ENCODE peak calls at places on chromosomes 12 and 14, in ten cellular contexts. One of them, this sample, is unnamed. For H3K27me3, the result is how much of the 10 kb centered on the place peaks cover.

GRCh38 chr12:12469386-12469785 is 93.3 kb downstream of the DUSP16 start:
- DNase-seq in prostate gland: peak
- DNase-seq in upper lobe of left lung: no peak
- DNase-seq in Panc1: no peak
- DNase-seq in transverse colon: no peak
- DNase-seq in GM12878: no peak
- DNase-seq in HepG2: no peak
- DNase-seq in endothelial cell of umbilical vein: no peak
- DNase-seq in H1: no peak
- DNase-seq in GM23338: no peak
- DNase-seq in this sample: no peak

GRCh38 chr14:36591482-36591881 is 9.1 kb upstream of the NKX2-8 start:
- DNase-seq in GM23338: no peak
- DNase-seq in H1: no peak
- DNase-seq in GM12878: no peak
- DNase-seq in HepG2: no peak
- DNase-seq in endothelial cell of umbilical vein: no peak
- DNase-seq in prostate gland: no peak
- DNase-seq in transverse colon: no peak
- DNase-seq in Panc1: no peak
- DNase-seq in upper lobe of left lung: no peak
- DNase-seq in this sample: no peak

GRCh38 chr12:32502693-32503510 is 103.5 kb downstream of the FGD4 start:
- DNase-seq in transverse colon: no peak
- DNase-seq in H1: no peak
- DNase-seq in endothelial cell of umbilical vein: peak
- DNase-seq in GM23338: peak
- DNase-seq in HepG2: no peak
- DNase-seq in upper lobe of left lung: no peak
- DNase-seq in Panc1: no peak
- DNase-seq in GM12878: no peak
- DNase-seq in prostate gland: no peak
- DNase-seq in this sample: no peak

GRCh38 chr14:74578479-74578878 is 33.6 kb downstream of the LTBP2 start:
- DNase-seq in GM12878: no peak
- DNase-seq in HepG2: no peak
- DNase-seq in GM23338: no peak
- DNase-seq in Panc1: no peak
- DNase-seq in prostate gland: no peak
- DNase-seq in H1: no peak
- DNase-seq in upper lobe of left lung: no peak
- DNase-seq in endothelial cell of umbilical vein: no peak
- DNase-seq in transverse colon: no peak
- DNase-seq in this sample: no peak

GRCh38 chr12:103742349-103742784 is 98.7 kb downstream of the NT5DC3 start:
- DNase-seq in transverse colon: peak
- DNase-seq in prostate gland: peak
- DNase-seq in GM23338: peak
- DNase-seq in H1: no peak
- DNase-seq in Panc1: no peak
- DNase-seq in upper lobe of left lung: peak
- DNase-seq in endothelial cell of umbilical vein: peak
- DNase-seq in HepG2: no peak
- DNase-seq in GM12878: no peak
- DNase-seq in this sample: no peak

GRCh38 chr12:101051901-101052550 is 158.0 kb downstream of the SLC5A8 start:
- DNase-seq in endothelial cell of umbilical vein: peak
- DNase-seq in upper lobe of left lung: no peak
- DNase-seq in GM23338: no peak
- DNase-seq in H1: no peak
- DNase-seq in transverse colon: peak
- DNase-seq in prostate gland: no peak
- DNase-seq in GM12878: no peak
- DNase-seq in Panc1: no peak
- DNase-seq in HepG2: peak
- DNase-seq in this sample: no peak

GRCh38 chr14:99268776-99269510 is 3.1 kb downstream of the BCL11B start:
- DNase-seq in HepG2: no peak
- DNase-seq in upper lobe of left lung: no peak
- DNase-seq in H1: no peak
- DNase-seq in GM12878: no peak
- DNase-seq in prostate gland: no peak
- DNase-seq in transverse colon: no peak
- DNase-seq in GM23338: peak
- DNase-seq in Panc1: no peak
- DNase-seq in endothelial cell of umbilical vein: no peak
- DNase-seq in this sample: no peak

GRCh38 chr12:132148368-132149045 is 4.2 kb downstream of the NOC4L start:
- DNase-seq in upper lobe of left lung: peak
- DNase-seq in GM23338: no peak
- DNase-seq in Panc1: no peak
- DNase-seq in endothelial cell of umbilical vein: no peak
- DNase-seq in transverse colon: no peak
- DNase-seq in GM12878: no peak
- DNase-seq in prostate gland: no peak
- DNase-seq in H1: no peak
- DNase-seq in HepG2: no peak
- DNase-seq in this sample: no peak

GRCh38 chr12:114478891-114479290 is 72.9 kb upstream of the TBX5 start:
- DNase-seq in endothelial cell of umbilical vein: no peak
- DNase-seq in HepG2: no peak
- DNase-seq in Panc1: no peak
- DNase-seq in prostate gland: no peak
- DNase-seq in GM23338: peak
- DNase-seq in GM12878: no peak
- DNase-seq in upper lobe of left lung: no peak
- DNase-seq in transverse colon: no peak
- DNase-seq in H1: no peak
- DNase-seq in this sample: no peak

GRCh38 chr12:114481200-114481535 is 75.2 kb upstream of the TBX5 start:
- DNase-seq in upper lobe of left lung: no peak
- DNase-seq in H1: no peak
- DNase-seq in endothelial cell of umbilical vein: no peak
- DNase-seq in HepG2: no peak
- DNase-seq in transverse colon: no peak
- DNase-seq in prostate gland: no peak
- DNase-seq in GM23338: peak
- DNase-seq in Panc1: no peak
- DNase-seq in GM12878: no peak
- DNase-seq in this sample: no peak

GRCh38 chr12:114483996-114484395 is 78.1 kb upstream of the TBX5 start:
- DNase-seq in transverse colon: no peak
- DNase-seq in GM12878: no peak
- DNase-seq in upper lobe of left lung: no peak
- DNase-seq in Panc1: no peak
- DNase-seq in prostate gland: no peak
- DNase-seq in endothelial cell of umbilical vein: no peak
- DNase-seq in HepG2: no peak
- DNase-seq in GM23338: no peak
- DNase-seq in H1: no peak
- DNase-seq in this sample: no peak

GRCh38 chr12:114479831-114480230 is 73.9 kb upstream of the TBX5 start:
- DNase-seq in upper lobe of left lung: peak
- DNase-seq in prostate gland: no peak
- DNase-seq in endothelial cell of umbilical vein: no peak
- DNase-seq in HepG2: no peak
- DNase-seq in GM12878: no peak
- DNase-seq in Panc1: no peak
- DNase-seq in H1: no peak
- DNase-seq in GM23338: peak
- DNase-seq in transverse colon: no peak
- DNase-seq in this sample: no peak

DNA sequence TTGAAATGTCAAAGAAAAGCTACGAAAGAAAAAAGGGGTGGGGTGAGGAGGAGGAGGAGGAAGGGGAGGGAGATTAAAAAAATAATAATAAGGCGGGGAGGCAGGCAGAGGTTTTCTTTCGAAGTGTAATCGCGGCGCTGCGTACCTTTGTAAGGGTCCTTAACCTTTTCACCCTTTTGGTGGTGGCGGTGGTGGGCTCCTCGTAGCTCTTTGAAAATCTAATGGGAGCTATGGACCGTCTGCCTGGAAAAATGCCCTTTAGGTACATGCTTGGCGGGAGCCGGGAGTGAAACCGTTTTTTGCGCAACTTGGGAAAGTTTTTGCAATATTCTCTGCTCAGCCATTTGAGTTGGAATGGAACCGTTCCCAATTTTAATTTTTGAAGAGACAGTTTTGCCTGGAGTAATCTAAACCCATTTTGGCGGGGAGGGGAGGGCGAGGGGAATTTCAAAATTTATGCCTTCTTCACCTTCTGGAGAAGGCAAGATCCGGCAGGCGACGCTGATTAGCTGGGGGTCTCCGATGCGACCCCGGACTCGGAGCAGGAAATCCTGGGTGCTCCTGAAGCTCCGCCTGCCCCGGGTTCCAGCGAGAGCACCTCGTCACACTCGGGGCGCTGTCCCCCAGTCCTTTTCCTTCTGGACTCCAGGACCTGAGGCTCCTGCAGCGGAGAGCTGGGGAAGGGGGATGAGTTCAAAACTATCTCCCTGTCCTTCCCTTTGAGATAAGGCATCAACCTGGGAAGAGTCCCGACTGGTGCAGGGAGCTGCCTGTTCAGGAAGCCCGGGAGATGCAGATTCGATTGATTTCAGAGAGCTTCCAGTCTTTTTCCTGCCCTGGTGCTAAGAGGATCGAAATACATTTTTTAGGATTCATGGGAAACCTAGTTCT is 74.6 kb upstream of the TBX5 start:
- DNase-seq in GM23338: peak
- DNase-seq in Panc1: no peak
- DNase-seq in H1: no peak
- DNase-seq in transverse colon: no peak
- DNase-seq in upper lobe of left lung: peak
- DNase-seq in GM12878: no peak
- DNase-seq in endothelial cell of umbilical vein: no peak
- DNase-seq in HepG2: no peak
- DNase-seq in prostate gland: no peak
- DNase-seq in this sample: no peak
- H3K27me3 ChIP-seq in GM23338: half or more
- H3K27me3 ChIP-seq in Panc1: under half
- H3K27me3 ChIP-seq in H1: half or more
- H3K27me3 ChIP-seq in transverse colon: half or more
- H3K27me3 ChIP-seq in upper lobe of left lung: under half
- H3K27me3 ChIP-seq in GM12878: under half
- H3K27me3 ChIP-seq in endothelial cell of umbilical vein: under half
- H3K27me3 ChIP-seq in HepG2: half or more
- H3K27me3 ChIP-seq in prostate gland: under half
- H3K27me3 ChIP-seq in this sample: under half

GRCh38 chr12:49776858-49777257 is 35.5 kb downstream of the TMBIM6 start:
- DNase-seq in prostate gland: no peak
- DNase-seq in Panc1: no peak
- DNase-seq in upper lobe of left lung: no peak
- DNase-seq in GM12878: no peak
- DNase-seq in HepG2: no peak
- DNase-seq in GM23338: no peak
- DNase-seq in H1: no peak
- DNase-seq in transverse colon: no peak
- DNase-seq in endothelial cell of umbilical vein: no peak
- DNase-seq in this sample: peak

GRCh38 chr12:49777341-49777740 is 36.0 kb downstream of the TMBIM6 start:
- DNase-seq in Panc1: no peak
- DNase-seq in H1: no peak
- DNase-seq in transverse colon: no peak
- DNase-seq in endothelial cell of umbilical vein: no peak
- DNase-seq in prostate gland: no peak
- DNase-seq in upper lobe of left lung: no peak
- DNase-seq in GM23338: no peak
- DNase-seq in HepG2: no peak
- DNase-seq in GM12878: no peak
- DNase-seq in this sample: no peak

GRCh38 chr12:49777800-49778748 is 36.7 kb downstream of the TMBIM6 start:
- DNase-seq in GM23338: peak
- DNase-seq in prostate gland: peak
- DNase-seq in endothelial cell of umbilical vein: peak
- DNase-seq in HepG2: peak
- DNase-seq in H1: peak
- DNase-seq in upper lobe of left lung: peak
- DNase-seq in GM12878: no peak
- DNase-seq in transverse colon: peak
- DNase-seq in Panc1: no peak
- DNase-seq in this sample: peak

GRCh38 chr12:49776413-49776812 is 35.1 kb downstream of the TMBIM6 start:
- DNase-seq in endothelial cell of umbilical vein: peak
- DNase-seq in GM12878: no peak
- DNase-seq in Panc1: peak
- DNase-seq in GM23338: peak
- DNase-seq in HepG2: peak
- DNase-seq in upper lobe of left lung: no peak
- DNase-seq in transverse colon: peak
- DNase-seq in H1: peak
- DNase-seq in prostate gland: peak
- DNase-seq in this sample: peak
- TF ChIP-seq POLR2AphosphoS5 in endothelial cell of umbilical vein: no peak
- TF ChIP-seq POLR2AphosphoS5 in GM12878: no peak
- TF ChIP-seq POLR2AphosphoS5 in Panc1: no peak
- TF ChIP-seq POLR2AphosphoS5 in GM23338: no peak
- TF ChIP-seq POLR2AphosphoS5 in HepG2: no peak
- TF ChIP-seq POLR2AphosphoS5 in upper lobe of left lung: no peak
- TF ChIP-seq POLR2AphosphoS5 in transverse colon: no peak
- TF ChIP-seq POLR2AphosphoS5 in H1: no peak
- TF ChIP-seq POLR2AphosphoS5 in prostate gland: peak
- TF ChIP-seq POLR2AphosphoS5 in this sample: no peak

GRCh38 chr14:70600382-70601157 is at the start of gene MED6:
- DNase-seq in GM12878: peak
- DNase-seq in HepG2: peak
- DNase-seq in GM23338: peak
- DNase-seq in transverse colon: peak
- DNase-seq in prostate gland: peak
- DNase-seq in upper lobe of left lung: peak
- DNase-seq in Panc1: peak
- DNase-seq in H1: peak
- DNase-seq in endothelial cell of umbilical vein: peak
- DNase-seq in this sample: peak
- H3K4me3 ChIP-seq in GM12878: peak
- H3K4me3 ChIP-seq in HepG2: peak
- H3K4me3 ChIP-seq in GM23338: peak
- H3K4me3 ChIP-seq in transverse colon: peak
- H3K4me3 ChIP-seq in prostate gland: peak
- H3K4me3 ChIP-seq in upper lobe of left lung: peak
- H3K4me3 ChIP-seq in Panc1: peak
- H3K4me3 ChIP-seq in H1: peak
- H3K4me3 ChIP-seq in endothelial cell of umbilical vein: peak
- H3K4me3 ChIP-seq in this sample: peak

DNA sequence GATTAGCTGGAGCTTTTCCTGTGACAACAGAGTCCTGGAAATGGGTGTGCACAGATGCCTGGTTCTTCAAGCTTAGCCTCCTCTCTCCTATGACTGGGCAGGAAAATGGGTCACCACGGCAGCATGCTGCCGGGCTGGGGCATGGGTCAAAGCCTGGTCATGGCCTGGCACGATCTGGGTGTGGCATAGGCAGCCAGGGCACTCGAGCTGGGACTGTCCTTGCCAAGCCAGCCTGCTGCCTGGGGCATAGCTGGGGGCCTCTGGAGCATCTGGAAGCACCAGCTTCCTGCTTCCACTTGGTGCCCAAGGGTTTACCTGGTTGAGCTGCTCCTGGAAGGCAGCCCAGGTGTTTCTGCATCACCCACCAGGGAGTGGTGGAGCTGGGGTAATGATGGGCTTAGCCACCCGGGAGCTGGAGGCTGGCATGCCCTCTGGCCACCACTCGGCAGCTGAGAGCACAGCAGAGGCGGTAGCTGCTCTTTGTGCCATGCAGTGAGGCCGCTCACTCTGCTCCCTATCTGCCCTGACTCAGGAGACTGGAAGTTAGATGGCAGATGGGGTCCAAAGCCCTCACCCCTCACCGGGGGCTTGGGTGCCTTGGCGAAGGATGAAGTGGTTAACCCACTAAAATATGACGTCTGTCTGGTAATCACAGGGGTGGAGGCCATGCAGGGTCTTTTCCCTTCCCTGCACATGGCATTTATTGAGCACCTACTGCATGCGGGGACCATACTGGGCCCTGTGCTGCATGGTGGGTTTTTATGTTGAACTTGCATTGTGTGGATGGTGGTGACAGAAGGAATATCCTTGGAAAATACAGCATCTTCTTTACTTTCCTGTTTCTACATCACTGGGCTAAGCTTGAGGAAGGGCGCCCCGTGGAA is 1.7 kb downstream of the OTUB2 start:
- DNase-seq in endothelial cell of umbilical vein: no peak
- DNase-seq in H1: no peak
- DNase-seq in transverse colon: no peak
- DNase-seq in prostate gland: no peak
- DNase-seq in upper lobe of left lung: peak
- DNase-seq in GM12878: no peak
- DNase-seq in Panc1: no peak
- DNase-seq in GM23338: no peak
- DNase-seq in HepG2: no peak
- DNase-seq in this sample: no peak
- H3K27me3 ChIP-seq in endothelial cell of umbilical vein: under half
- H3K27me3 ChIP-seq in H1: under half
- H3K27me3 ChIP-seq in transverse colon: under half
- H3K27me3 ChIP-seq in prostate gland: under half
- H3K27me3 ChIP-seq in upper lobe of left lung: under half
- H3K27me3 ChIP-seq in GM12878: under half
- H3K27me3 ChIP-seq in Panc1: under half
- H3K27me3 ChIP-seq in GM23338: under half
- H3K27me3 ChIP-seq in HepG2: under half
- H3K27me3 ChIP-seq in this sample: under half